ENCODE peak calls at places on chromosomes 16 and 17, in seven cellular contexts. E is heart right ventricle; A is HFFc6; D is astrocyte of the cerebellum; V is AG04449; H is HCT116; Y is CD4-positive, alpha-beta T cell. C is an unnamed sample.
A peak's percentile ranks its signal among the peaks of the same experiment; 100 is the strongest.

GRCh38 chr17:47703191-47703591 is 9.2 kb downstream of the TBKBP1 start:
- DNase-seq in H (no peak), V (no peak), A (no peak), E (no peak), Y (peak; percentile 24), D (no peak), C (no peak)

GRCh38 chr17:8253801-8254200 is 4.7 kb downstream of the PFAS start:
- DNase-seq in Y (no peak), A (no peak), H (peak; percentile 13), E (no peak), D (no peak), V (no peak), C (peak; percentile 8)

GRCh38 chr16:19524356-19524865 is 669 bp downstream of the CCP110 start:
- DNase-seq in H (no peak), D (no peak), Y (no peak), E (no peak), V (no peak), A (no peak), C (peak; percentile 8)

GRCh38 chr16:88539261-88539651 is 30.9 kb upstream of the ZC3H18 start:
- DNase-seq in Y (no peak), E (no peak), A (no peak), H (no peak), V (no peak), D (no peak), C (no peak)

GRCh38 chr16:5575121-5575520 is 477.5 kb upstream of the EEF2KMT start:
- DNase-seq in V (no peak), A (no peak), H (no peak), Y (no peak), E (no peak), D (no peak), C (no peak)

GRCh38 chr17:78935419-78936323 is 10.5 kb upstream of the TIMP2 start:
- DNase-seq in H (no peak), Y (no peak), A (peak; percentile 98), E (peak; percentile 57), V (peak; percentile 84), D (peak; percentile 94), C (peak; percentile 98)

GRCh38 chr16:17372383-17372782 is 98.4 kb downstream of the XYLT1 start:
- DNase-seq in A (no peak), E (no peak), Y (no peak), D (no peak), H (no peak), V (no peak), C (peak; percentile 37)

GRCh38 chr16:11783319-11784047 is 13.6 kb downstream of the ZC3H7A start:
- DNase-seq in A (peak; percentile 35), Y (no peak), E (no peak), V (no peak), H (no peak), D (peak; percentile 41), C (peak; percentile 67)

GRCh38 chr16:22652463-22652845 is 141.8 kb downstream of the NPIPB5 start:
- DNase-seq in E (no peak), V (no peak), Y (no peak), A (no peak), H (no peak), D (no peak), C (no peak)

GRCh38 chr17:83089322-83090156 is 10.1 kb downstream of the METRNL start:
- DNase-seq in E (no peak), Y (no peak), A (no peak), H (no peak), D (no peak), V (no peak), C (no peak)

GRCh38 chr17:77741109-77741508 is 217.4 kb upstream of the TNRC6C start:
- DNase-seq in V (no peak), A (no peak), H (no peak), D (no peak), Y (peak; percentile 28), E (no peak), C (no peak)

GRCh38 chr17:78823282-78824046 is 17.1 kb downstream of the USP36 start:
- DNase-seq in V (no peak), A (no peak), E (no peak), D (no peak), H (no peak), Y (no peak), C (no peak)

GRCh38 chr17:77316191-77316641 is 175.4 kb downstream of the SEC14L1 start:
- DNase-seq in A (no peak), V (no peak), H (no peak), Y (no peak), D (peak; percentile 75), E (no peak), C (peak; percentile 76)

GRCh38 chr17:62680541-62681052 is 53.1 kb downstream of the MRC2 start:
- DNase-seq in V (no peak), D (no peak), E (no peak), Y (no peak), A (no peak), H (no peak), C (no peak)

GRCh38 chr16:495127-495748 is 32.3 kb upstream of the CAPN15 start:
- DNase-seq in Y (no peak), V (no peak), H (no peak), A (peak; percentile 29), D (no peak), E (no peak), C (peak; percentile 29)

GRCh38 chr16:77987772-77988171 is 34.6 kb upstream of the CLEC3A start:
- DNase-seq in A (no peak), D (no peak), H (no peak), E (no peak), V (no peak), Y (no peak), C (no peak)

GRCh38 chr16:29743827-29744531 is 1.8 kb downstream of the C16orf54 start:
- DNase-seq in E (no peak), Y (no peak), H (no peak), D (no peak), V (no peak), A (no peak), C (no peak)

GRCh38 chr17:79071161-79071560 is 3.5 kb upstream of the ENGASE start:
- DNase-seq in A (no peak), D (no peak), H (no peak), E (no peak), Y (no peak), V (no peak), C (no peak)

GRCh38 chr17:58789160-58789559 is 33.5 kb downstream of the PPM1E start:
- DNase-seq in H (no peak), E (no peak), A (no peak), D (no peak), Y (no peak), V (no peak), C (no peak)
- TF ChIP-seq CTCF in H (no peak), E (no peak), A (no peak), D (no peak), Y (no peak), V (no peak), C (no peak)

GRCh38 chr16:3059723-3060242 is 5.7 kb upstream of the IL32 start:
- DNase-seq in E (no peak), H (no peak), Y (no peak), A (no peak), D (no peak), V (no peak), C (no peak)

GRCh38 chr16:3056336-3057180 is 8.9 kb upstream of the IL32 start:
- DNase-seq in V (no peak), Y (no peak), H (no peak), E (no peak), A (no peak), D (no peak), C (no peak)

GRCh38 chr16:3059041-3059722 is 6.3 kb upstream of the IL32 start:
- DNase-seq in E (peak; percentile 94), V (peak; percentile 16), D (peak; percentile 34), H (peak; percentile 60), A (peak; percentile 76), Y (peak; percentile 84), C (peak; percentile 93)

GRCh38 chr16:3057181-3058166 is 8.0 kb upstream of the IL32 start:
- DNase-seq in A (no peak), Y (no peak), D (no peak), V (no peak), E (no peak), H (no peak), C (no peak)

GRCh38 chr16:3058173-3059030 is 7.0 kb upstream of the IL32 start:
- DNase-seq in H (peak; percentile 35), A (no peak), Y (peak; percentile 50), D (no peak), V (no peak), E (peak; percentile 52), C (peak; percentile 31)
- TF ChIP-seq CTCF in H (no peak), A (no peak), Y (no peak), D (no peak), V (no peak), E (no peak), C (no peak)

DNA sequence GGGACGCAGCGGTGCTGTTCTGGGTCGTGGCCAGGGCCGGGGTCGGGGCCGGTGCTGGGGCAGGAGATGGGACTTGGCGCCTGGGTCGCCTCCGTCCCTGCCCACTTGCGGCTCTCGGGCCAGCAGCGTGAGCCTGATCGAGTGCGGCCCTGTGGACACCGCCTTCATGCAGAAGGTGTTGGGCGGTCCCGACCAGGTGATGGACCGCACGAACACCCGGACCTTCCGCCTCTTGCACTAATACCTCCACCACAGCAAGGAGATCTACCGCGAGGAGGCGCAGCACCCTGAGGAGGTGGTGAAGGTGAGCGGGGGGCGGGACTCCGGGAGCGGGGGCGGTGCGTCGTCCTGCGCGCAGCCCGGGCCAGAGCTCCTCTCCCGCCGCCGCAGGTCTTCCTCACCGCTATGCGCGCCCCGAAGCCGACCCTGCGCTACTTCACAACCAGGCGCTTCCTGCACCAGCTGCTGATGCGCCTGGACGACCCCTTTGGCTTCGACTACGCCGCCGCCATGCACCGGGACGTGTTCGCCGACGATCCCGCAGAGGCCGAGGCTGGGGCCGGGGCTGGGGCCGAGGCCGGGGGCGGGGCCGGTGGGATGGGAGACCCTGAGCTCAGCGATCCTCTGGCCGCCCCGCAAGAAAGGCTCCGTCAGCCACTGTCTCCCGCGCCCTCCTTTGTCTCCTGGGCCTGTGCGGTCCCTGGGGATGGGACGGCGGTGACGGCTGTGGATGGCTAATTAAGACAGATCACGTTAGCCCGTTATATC is 4.5 kb upstream of the HSD17B1 start:
- DNase-seq in Y (peak; percentile 84), H (no peak), A (no peak), D (no peak), E (peak; percentile 62), V (no peak), C (peak; percentile 84)
- TF ChIP-seq CTCF in Y (peak; percentile 62), H (peak; percentile 54), A (peak; percentile 67), D (peak; percentile 41), E (no peak), V (peak; percentile 52), C (peak; percentile 43)

GRCh38 chr16:48231675-48232214 is 12.4 kb upstream of the LONP2 start:
- DNase-seq in V (peak; percentile 3), E (no peak), Y (no peak), A (peak; percentile 16), D (peak; percentile 4), H (peak; percentile 35), C (peak; percentile 68)
- TF ChIP-seq CTCF in V (peak; percentile 68), E (peak; percentile 36), Y (no peak), A (peak; percentile 72), D (peak; percentile 64), H (peak; percentile 72), C (peak; percentile 74)

GRCh38 chr16:2496223-2497115 is 17.3 kb upstream of the ATP6V0C start:
- DNase-seq in H (no peak), V (no peak), D (no peak), Y (no peak), A (no peak), E (no peak), C (no peak)
- TF ChIP-seq CTCF in H (no peak), V (no peak), D (no peak), Y (no peak), A (no peak), E (no peak), C (no peak)

GRCh38 chr17:54749157-54749556 is 151.5 kb upstream of the TOM1L1 start:
- DNase-seq in Y (no peak), A (no peak), E (no peak), V (no peak), H (no peak), D (no peak), C (no peak)

GRCh38 chr17:54754560-54754959 is 146.1 kb upstream of the TOM1L1 start:
- DNase-seq in A (no peak), D (no peak), E (no peak), Y (no peak), H (peak; percentile 6), V (no peak), C (no peak)
- TF ChIP-seq CTCF in A (peak; percentile 40), D (no peak), E (no peak), Y (no peak), H (peak; percentile 69), V (no peak), C (no peak)